ENCODE peak calls at places on chromosome 15, in five cellular contexts. U is HepG2, O is K562, L is GM12878, F is GM23338. B is an unnamed sample.

GRCh38 chr15:27418729-27419128 is 447.7 kb downstream of the GABRG3 start:
- DNase-seq in O (no peak), F (peak), U (no peak), L (no peak), B (no peak)

GRCh38 chr15:73633991-73634495 is 854 bp upstream of the NPTN start:
- DNase-seq in F (no peak), O (no peak), L (no peak), U (peak), B (no peak)

GRCh38 chr15:61871926-61872522 is 188.2 kb downstream of the VPS13C start:
- DNase-seq in F (peak), L (no peak), O (peak), U (peak), B (no peak)

GRCh38 chr15:89857673-89858072 is 36.1 kb downstream of the AP3S2 start:
- DNase-seq in L (no peak), O (no peak), U (peak), F (no peak), B (no peak)

GRCh38 chr15:93520206-93520605 is 431.2 kb upstream of the RGMA start:
- DNase-seq in O (no peak), L (no peak), F (peak), U (no peak), B (no peak)

GRCh38 chr15:74134387-74135027 is 4.1 kb downstream of the ISLR2 start:
- DNase-seq in O (no peak), U (no peak), L (no peak), F (peak), B (peak)

GRCh38 chr15:33699691-33700447 is 268.4 kb upstream of the CHRM5 start:
- DNase-seq in U (peak), L (no peak), F (peak), O (peak), B (no peak)

GRCh38 chr15:56052389-56053045 is 59.1 kb upstream of the NEDD4 start:
- DNase-seq in L (no peak), F (peak), U (peak), O (peak), B (no peak)

GRCh38 chr15:80371924-80372323 is 32.3 kb upstream of the ARNT2 start:
- DNase-seq in O (no peak), L (no peak), F (peak), U (no peak), B (no peak)

GRCh38 chr15:66023322-66023972 is 154.2 kb downstream of the RAB11A start:
- DNase-seq in U (no peak), O (no peak), L (no peak), F (no peak), B (no peak)

GRCh38 chr15:91099616-91100560 is at the start of gene SV2B:
- DNase-seq in F (peak), L (no peak), U (no peak), O (peak), B (peak)

GRCh38 chr15:42193383-42193782 is 14.7 kb downstream of the VPS39 start:
- DNase-seq in L (no peak), U (no peak), F (no peak), O (no peak), B (no peak)

GRCh38 chr15:67101981-67102929 is 36.9 kb downstream of the SMAD3 start:
- DNase-seq in U (no peak), L (peak), O (no peak), F (no peak), B (no peak)

GRCh38 chr15:77457619-77458265 is 37.1 kb downstream of the HMG20A start:
- DNase-seq in L (no peak), U (no peak), O (no peak), F (no peak), B (no peak)

GRCh38 chr15:91611924-91612323 is 241.6 kb upstream of the SLCO3A1 start:
- DNase-seq in O (peak), U (no peak), F (no peak), L (no peak), B (no peak)

GRCh38 chr15:85825719-85826118 is 31.0 kb upstream of the KLHL25 start:
- DNase-seq in L (no peak), U (no peak), O (no peak), F (no peak), B (no peak)

GRCh38 chr15:20642054-20642767 is 100.6 kb upstream of the GOLGA6L6 start:
- DNase-seq in U (peak), L (no peak), O (no peak), F (no peak), B (no peak)

GRCh38 chr15:61997786-61998185 is 62.5 kb downstream of the VPS13C start:
- DNase-seq in U (no peak), O (no peak), F (no peak), L (no peak), B (no peak)

GRCh38 chr15:48324949-48325348 is 6.3 kb upstream of the DUT start:
- DNase-seq in O (no peak), L (no peak), F (no peak), U (no peak), B (no peak)

DNA sequence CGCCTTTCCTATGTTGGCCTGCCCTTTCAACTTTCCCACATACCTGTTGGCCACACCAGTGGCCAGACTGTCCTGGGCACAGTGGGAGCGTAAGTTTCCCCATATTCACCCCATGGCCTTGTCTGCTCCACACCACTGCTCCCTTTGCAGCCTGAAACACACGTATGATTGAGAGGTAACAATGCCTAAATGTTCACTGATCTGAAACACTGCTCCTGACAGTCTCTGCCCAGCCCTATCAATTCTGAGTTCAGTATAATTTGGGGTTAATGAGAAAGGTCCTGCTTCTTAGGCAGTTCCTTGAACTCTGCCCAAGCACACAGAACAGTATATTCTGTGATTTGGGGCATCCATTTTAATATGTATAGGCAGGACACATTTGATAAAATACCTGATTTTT is 52.2 kb downstream of the ANXA2 start:
- DNase-seq in L (no peak), F (no peak), O (no peak), U (no peak), B (no peak)
- TF ChIP-seq POLR2AphosphoS5 in L (no peak), F (no peak), O (no peak), U (no peak), B (no peak)

GRCh38 chr15:38129531-38130199 is 123.0 kb upstream of the SPRED1 start:
- DNase-seq in L (peak), F (no peak), U (no peak), O (peak), B (no peak)
- TF ChIP-seq CREB1 in L (no peak), F (no peak), U (no peak), O (no peak), B (no peak)

GRCh38 chr15:101128191-101128590 is 123.7 kb downstream of the CHSY1 start:
- DNase-seq in L (no peak), U (no peak), F (peak), O (no peak), B (no peak)
- TF ChIP-seq POLR2AphosphoS5 in L (no peak), U (no peak), F (no peak), O (no peak), B (no peak)

GRCh38 chr15:95169701-95170459 is 938.5 kb downstream of the MCTP2 start:
- DNase-seq in O (peak), U (no peak), F (no peak), L (no peak), B (no peak)
- TF ChIP-seq CREB1 in O (no peak), U (no peak), F (no peak), L (no peak), B (no peak)

GRCh38 chr15:40763801-40764765 is at the start of gene GCHFR:
- DNase-seq in U (peak), L (no peak), F (peak), O (peak), B (peak)
- TF ChIP-seq POLR2AphosphoS5 in U (peak), L (peak), F (peak), O (peak), B (no peak)

DNA sequence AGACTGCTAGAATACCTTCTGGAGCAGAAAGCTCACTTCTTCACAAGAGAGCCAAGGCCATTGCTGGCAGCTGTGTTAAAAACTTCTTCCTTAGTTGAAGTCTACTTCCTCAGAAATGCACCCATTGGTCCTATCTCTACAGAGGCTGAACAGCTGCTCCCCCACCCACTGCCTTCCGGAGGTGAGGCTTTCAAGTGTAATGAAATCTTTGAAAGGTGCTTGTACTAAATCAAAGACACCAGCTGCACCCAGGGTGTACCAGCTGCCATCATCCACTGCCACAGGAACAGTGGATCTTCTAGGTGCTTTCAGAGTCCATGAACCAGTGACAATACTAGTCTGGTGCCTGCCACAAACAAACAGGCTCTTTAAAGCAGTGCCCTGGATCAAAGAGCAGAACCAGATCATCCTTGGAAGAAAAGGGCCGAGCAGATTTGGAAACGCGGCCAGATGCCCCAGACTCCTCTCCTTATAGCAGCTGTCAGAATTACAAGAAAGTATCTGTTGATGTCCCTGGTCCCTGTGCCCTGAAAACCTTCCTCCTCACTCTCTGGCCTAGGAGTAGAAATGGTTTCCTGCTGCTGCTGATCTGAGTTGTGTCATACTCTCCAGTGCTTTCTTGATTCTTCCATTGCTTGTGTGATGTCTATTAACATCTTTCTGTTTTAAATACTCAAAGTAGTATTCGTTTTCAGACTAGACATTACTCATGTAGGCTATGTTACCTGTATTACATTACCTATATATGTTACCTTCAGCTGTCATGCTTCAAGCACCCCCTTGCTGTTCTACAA is 26.6 kb upstream of the HERC1 start:
- DNase-seq in O (peak), L (no peak), U (no peak), F (no peak), B (no peak)
- TF ChIP-seq CREB1 in O (no peak), L (no peak), U (no peak), F (no peak), B (no peak)